ENCODE peak calls at places on chromosome 2, in six cellular contexts. C is HFFc6; D is heart left ventricle; E is HT1080; G is stimulated activated CD4-positive, alpha-beta T cell treated with anti-CD3 and anti-CD28 coated beads, Interleukin-15, amount 100 ng/mL, for 1 hour; J is sciatic nerve. V is an unnamed sample.

GRCh38 chr2:226888971-226889370 is 53.1 kb downstream of the RHBDD1 start:
- DNase-seq in E (no peak), D (no peak), C (peak; percentile 22), J (no peak), G (no peak), V (no peak)

GRCh38 chr2:9897331-9897737 is 54.1 kb downstream of the TAF1B start:
- DNase-seq in J (peak; percentile 83), C (peak; percentile 88), G (no peak), D (peak; percentile 40), E (peak; percentile 90), V (peak; percentile 87)

GRCh38 chr2:31987454-31987853 is 23.4 kb downstream of the MEMO1 start:
- DNase-seq in C (peak; percentile 57), E (peak; percentile 14), D (no peak), G (no peak), J (no peak), V (no peak)

GRCh38 chr2:98936917-98937351 is 909 bp upstream of the CRACDL start:
- DNase-seq in E (no peak), G (no peak), J (no peak), C (no peak), D (no peak), V (no peak)

GRCh38 chr2:189841019-189841418 is 56.8 kb downstream of the PMS1 start:
- DNase-seq in D (no peak), G (no peak), C (no peak), J (no peak), E (no peak), V (no peak)

GRCh38 chr2:106566050-106566449 is 78.9 kb downstream of the CD8B2 start:
- DNase-seq in E (peak; percentile 12), G (peak; percentile 18), D (peak; percentile 30), C (peak; percentile 18), J (no peak), V (no peak)

GRCh38 chr2:112927745-112928144 is 16.8 kb downstream of the IL37 start:
- DNase-seq in E (no peak), D (no peak), C (no peak), G (no peak), J (no peak), V (no peak)

GRCh38 chr2:234290671-234291070 is 206.2 kb downstream of the ARL4C start:
- DNase-seq in E (no peak), C (no peak), G (peak; percentile 53), D (no peak), J (no peak), V (no peak)

GRCh38 chr2:225326969-225327368 is 72.5 kb upstream of the NYAP2 start:
- DNase-seq in G (no peak), E (no peak), C (no peak), J (no peak), D (no peak), V (no peak)